ENCODE peak calls at places on chromosomes 4 and X, in nine cellular contexts. One of them, this sample, is unnamed.

GRCh38 chr4:138248058-138248457 is 5.9 kb upstream of the SLC7A11 start:
- DNase-seq in pancreas: no peak
- DNase-seq in fibroblast of lung: no peak
- DNase-seq in PC-3: no peak
- DNase-seq in substantia nigra: no peak
- DNase-seq in left lung: no peak
- DNase-seq in hepatocyte: no peak
- DNase-seq in GM23248: no peak
- DNase-seq in tibial artery: no peak
- DNase-seq in this sample: no peak

GRCh38 chrX:40310016-40310415 is 212.3 kb upstream of the BCOR start:
- DNase-seq in PC-3: no peak
- DNase-seq in hepatocyte: no peak
- DNase-seq in GM23248: no peak
- DNase-seq in pancreas: no peak
- DNase-seq in substantia nigra: no peak
- DNase-seq in fibroblast of lung: no peak
- DNase-seq in tibial artery: no peak
- DNase-seq in left lung: no peak
- DNase-seq in this sample: no peak

GRCh38 chr4:168551211-168551610 is 54.4 kb downstream of the PALLD start:
- DNase-seq in pancreas: no peak
- DNase-seq in hepatocyte: no peak
- DNase-seq in fibroblast of lung: peak
- DNase-seq in PC-3: peak
- DNase-seq in GM23248: peak
- DNase-seq in left lung: no peak
- DNase-seq in substantia nigra: no peak
- DNase-seq in tibial artery: no peak
- DNase-seq in this sample: no peak

GRCh38 chr4:148026022-148026421 is 294.1 kb downstream of the ARHGAP10 start:
- DNase-seq in PC-3: no peak
- DNase-seq in substantia nigra: no peak
- DNase-seq in left lung: no peak
- DNase-seq in fibroblast of lung: peak
- DNase-seq in GM23248: peak
- DNase-seq in hepatocyte: no peak
- DNase-seq in tibial artery: no peak
- DNase-seq in pancreas: no peak
- DNase-seq in this sample: no peak

GRCh38 chr4:168516841-168517240 is 20.0 kb downstream of the PALLD start:
- DNase-seq in fibroblast of lung: no peak
- DNase-seq in tibial artery: no peak
- DNase-seq in GM23248: no peak
- DNase-seq in PC-3: no peak
- DNase-seq in left lung: no peak
- DNase-seq in hepatocyte: no peak
- DNase-seq in substantia nigra: no peak
- DNase-seq in pancreas: no peak
- DNase-seq in this sample: no peak

GRCh38 chrX:17531500-17531899 is 156.5 kb downstream of the NHS start:
- DNase-seq in substantia nigra: no peak
- DNase-seq in fibroblast of lung: no peak
- DNase-seq in GM23248: no peak
- DNase-seq in PC-3: no peak
- DNase-seq in pancreas: no peak
- DNase-seq in left lung: no peak
- DNase-seq in hepatocyte: no peak
- DNase-seq in tibial artery: no peak
- DNase-seq in this sample: no peak

GRCh38 chr4:10605056-10605455 is 79.5 kb downstream of the CLNK start:
- DNase-seq in substantia nigra: no peak
- DNase-seq in GM23248: no peak
- DNase-seq in hepatocyte: no peak
- DNase-seq in PC-3: no peak
- DNase-seq in pancreas: no peak
- DNase-seq in left lung: no peak
- DNase-seq in tibial artery: no peak
- DNase-seq in fibroblast of lung: peak
- DNase-seq in this sample: no peak

GRCh38 chr4:1130318-1131186 is 17.2 kb upstream of the RNF212 start:
- DNase-seq in hepatocyte: peak
- DNase-seq in fibroblast of lung: peak
- DNase-seq in substantia nigra: peak
- DNase-seq in tibial artery: peak
- DNase-seq in PC-3: peak
- DNase-seq in GM23248: peak
- DNase-seq in left lung: peak
- DNase-seq in pancreas: peak
- DNase-seq in this sample: peak

GRCh38 chr4:25351777-25352421 is 25.2 kb upstream of the ANAPC4 start:
- DNase-seq in fibroblast of lung: peak
- DNase-seq in substantia nigra: no peak
- DNase-seq in PC-3: peak
- DNase-seq in tibial artery: no peak
- DNase-seq in pancreas: no peak
- DNase-seq in left lung: no peak
- DNase-seq in hepatocyte: no peak
- DNase-seq in GM23248: peak
- DNase-seq in this sample: no peak

GRCh38 chr4:4981827-4982226 is 37.4 kb downstream of the CYTL1 start:
- DNase-seq in pancreas: no peak
- DNase-seq in fibroblast of lung: no peak
- DNase-seq in substantia nigra: no peak
- DNase-seq in left lung: no peak
- DNase-seq in GM23248: no peak
- DNase-seq in tibial artery: no peak
- DNase-seq in PC-3: no peak
- DNase-seq in hepatocyte: no peak
- DNase-seq in this sample: no peak
- H3K27ac ChIP-seq in pancreas: no peak
- H3K27ac ChIP-seq in fibroblast of lung: no peak
- H3K27ac ChIP-seq in substantia nigra: no peak
- H3K27ac ChIP-seq in left lung: no peak
- H3K27ac ChIP-seq in GM23248: peak
- H3K27ac ChIP-seq in tibial artery: no peak
- H3K27ac ChIP-seq in PC-3: no peak
- H3K27ac ChIP-seq in hepatocyte: peak
- H3K27ac ChIP-seq in this sample: no peak

DNA sequence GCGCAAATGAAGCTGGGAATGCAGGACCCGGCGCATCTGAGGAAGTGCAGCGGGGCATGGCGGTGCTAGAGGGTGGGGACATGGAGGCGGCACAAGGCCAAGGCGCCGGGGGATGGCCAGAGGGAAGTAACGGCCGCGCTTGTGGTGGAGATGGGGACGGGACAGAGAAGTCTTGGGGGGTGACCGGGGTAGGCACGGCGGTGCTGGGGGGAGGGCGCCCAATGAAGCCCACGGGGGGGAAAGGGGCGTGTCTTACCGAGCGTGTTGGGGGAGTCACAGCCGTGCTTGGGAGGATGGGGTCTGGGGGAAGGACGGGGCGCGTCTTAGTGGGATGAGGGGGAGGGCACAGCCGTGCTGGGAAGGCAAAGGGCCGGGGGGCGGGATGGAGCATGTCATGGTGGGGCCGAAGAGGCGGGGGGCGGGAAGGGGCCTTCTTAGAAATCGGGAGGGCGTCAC is 984 bp downstream of the ARSD start:
- DNase-seq in pancreas: peak
- DNase-seq in fibroblast of lung: peak
- DNase-seq in tibial artery: peak
- DNase-seq in substantia nigra: peak
- DNase-seq in hepatocyte: no peak
- DNase-seq in GM23248: peak
- DNase-seq in PC-3: no peak
- DNase-seq in left lung: peak
- DNase-seq in this sample: no peak
- H3K27ac ChIP-seq in pancreas: peak
- H3K27ac ChIP-seq in fibroblast of lung: peak
- H3K27ac ChIP-seq in tibial artery: peak
- H3K27ac ChIP-seq in substantia nigra: peak
- H3K27ac ChIP-seq in hepatocyte: peak
- H3K27ac ChIP-seq in GM23248: peak
- H3K27ac ChIP-seq in PC-3: no peak
- H3K27ac ChIP-seq in left lung: peak
- H3K27ac ChIP-seq in this sample: no peak

GRCh38 chr4:5198586-5198985 is 147.3 kb downstream of the STK32B start:
- DNase-seq in GM23248: no peak
- DNase-seq in fibroblast of lung: no peak
- DNase-seq in left lung: no peak
- DNase-seq in PC-3: no peak
- DNase-seq in hepatocyte: no peak
- DNase-seq in pancreas: no peak
- DNase-seq in tibial artery: no peak
- DNase-seq in substantia nigra: no peak
- DNase-seq in this sample: no peak
- H3K27ac ChIP-seq in GM23248: no peak
- H3K27ac ChIP-seq in fibroblast of lung: no peak
- H3K27ac ChIP-seq in left lung: no peak
- H3K27ac ChIP-seq in PC-3: no peak
- H3K27ac ChIP-seq in hepatocyte: no peak
- H3K27ac ChIP-seq in pancreas: no peak
- H3K27ac ChIP-seq in tibial artery: no peak
- H3K27ac ChIP-seq in substantia nigra: no peak
- H3K27ac ChIP-seq in this sample: no peak

DNA sequence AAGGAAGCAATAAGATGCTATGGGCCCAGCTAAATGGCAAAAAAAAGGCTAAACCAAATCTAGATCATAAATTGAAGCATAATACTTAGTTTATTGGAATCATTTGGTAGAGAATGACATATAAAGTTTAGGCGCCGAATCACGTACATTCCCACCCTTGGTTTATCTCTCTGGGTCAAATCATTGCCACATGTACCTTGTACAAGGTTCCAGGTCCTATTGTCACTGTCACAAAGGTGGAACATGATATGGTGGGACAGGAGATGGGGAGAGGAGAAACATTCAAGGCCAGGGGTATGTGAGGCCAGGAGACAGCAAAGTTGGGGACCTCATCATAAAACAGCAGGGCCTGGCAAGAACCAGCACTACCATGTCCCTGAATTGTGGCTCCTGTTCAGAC is 13.4 kb downstream of the MAML3 start:
- DNase-seq in tibial artery: no peak
- DNase-seq in left lung: no peak
- DNase-seq in GM23248: no peak
- DNase-seq in substantia nigra: no peak
- DNase-seq in fibroblast of lung: no peak
- DNase-seq in pancreas: no peak
- DNase-seq in PC-3: no peak
- DNase-seq in hepatocyte: no peak
- DNase-seq in this sample: no peak
- H3K27ac ChIP-seq in tibial artery: no peak
- H3K27ac ChIP-seq in left lung: no peak
- H3K27ac ChIP-seq in GM23248: no peak
- H3K27ac ChIP-seq in substantia nigra: no peak
- H3K27ac ChIP-seq in fibroblast of lung: no peak
- H3K27ac ChIP-seq in pancreas: no peak
- H3K27ac ChIP-seq in PC-3: peak
- H3K27ac ChIP-seq in hepatocyte: peak
- H3K27ac ChIP-seq in this sample: no peak

DNA sequence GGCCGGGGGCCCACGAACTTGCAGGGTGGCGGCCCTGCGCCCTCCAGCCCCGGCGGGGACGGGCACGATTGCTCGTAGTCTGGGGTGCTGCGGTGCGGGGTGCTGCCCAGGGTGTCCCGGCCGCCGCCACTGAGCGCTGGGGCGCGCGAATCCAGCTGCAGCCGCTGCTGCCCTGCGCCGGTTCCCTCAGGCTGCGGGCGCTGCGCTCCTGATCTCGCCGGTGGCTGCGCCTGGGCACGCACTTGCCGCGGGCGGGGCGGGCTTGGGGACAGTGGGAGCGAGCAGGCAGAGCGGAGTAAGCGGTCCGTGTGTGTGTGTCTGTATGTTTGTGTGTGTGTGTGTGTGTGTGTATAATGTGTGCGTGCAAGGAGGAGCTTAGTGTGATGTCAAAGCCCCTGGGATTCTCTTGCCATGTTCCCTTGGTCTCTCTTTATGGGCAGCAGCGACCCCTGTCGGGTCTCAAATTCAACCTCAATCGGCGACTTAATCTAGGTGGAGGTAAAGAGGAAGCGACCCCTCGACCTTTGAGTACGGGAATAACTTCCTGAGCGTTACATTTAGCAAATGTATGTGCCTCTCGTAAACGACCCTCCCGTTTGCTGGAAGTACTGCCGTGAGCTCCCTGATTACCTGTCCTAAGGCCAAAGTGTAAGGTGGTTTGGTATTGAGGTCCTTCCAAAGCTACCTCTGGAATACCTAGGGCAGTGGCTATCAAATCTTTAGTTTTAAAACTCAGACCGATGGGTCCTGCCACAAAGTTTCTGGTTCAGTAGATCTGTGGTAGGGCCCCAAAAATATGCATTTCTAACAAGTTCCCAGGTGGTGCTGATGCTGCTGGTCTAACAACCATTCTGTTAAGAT is at the start of gene RNF150:
- DNase-seq in left lung: peak
- DNase-seq in tibial artery: peak
- DNase-seq in substantia nigra: peak
- DNase-seq in hepatocyte: peak
- DNase-seq in pancreas: peak
- DNase-seq in GM23248: peak
- DNase-seq in PC-3: peak
- DNase-seq in fibroblast of lung: peak
- DNase-seq in this sample: no peak
- H3K27ac ChIP-seq in left lung: no peak
- H3K27ac ChIP-seq in tibial artery: peak
- H3K27ac ChIP-seq in substantia nigra: peak
- H3K27ac ChIP-seq in hepatocyte: peak
- H3K27ac ChIP-seq in pancreas: peak
- H3K27ac ChIP-seq in GM23248: peak
- H3K27ac ChIP-seq in PC-3: no peak
- H3K27ac ChIP-seq in fibroblast of lung: peak
- H3K27ac ChIP-seq in this sample: no peak

DNA sequence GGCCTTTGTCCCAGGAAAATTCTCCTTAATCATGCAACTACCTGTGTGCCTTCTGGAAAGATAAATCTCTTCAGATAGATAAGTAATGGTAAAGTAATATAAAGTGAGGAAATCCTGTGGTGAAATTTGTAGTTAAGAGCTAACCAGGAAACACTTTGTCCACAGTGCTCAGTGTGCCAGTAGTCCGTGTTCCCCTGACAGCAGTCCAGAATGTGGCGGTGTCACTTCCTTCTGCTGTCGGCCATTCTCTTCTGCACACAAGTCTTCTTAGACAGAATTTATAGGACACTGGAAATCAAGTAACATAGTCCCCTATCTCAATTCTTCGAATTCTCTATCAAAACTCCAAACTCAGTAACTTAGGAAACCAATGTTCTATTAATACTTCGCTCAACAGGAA is 5.8 kb upstream of the CXXC4 start:
- DNase-seq in hepatocyte: peak
- DNase-seq in fibroblast of lung: no peak
- DNase-seq in PC-3: no peak
- DNase-seq in left lung: no peak
- DNase-seq in substantia nigra: no peak
- DNase-seq in pancreas: peak
- DNase-seq in GM23248: no peak
- DNase-seq in tibial artery: no peak
- DNase-seq in this sample: no peak
- H3K27ac ChIP-seq in hepatocyte: no peak
- H3K27ac ChIP-seq in fibroblast of lung: no peak
- H3K27ac ChIP-seq in PC-3: no peak
- H3K27ac ChIP-seq in left lung: no peak
- H3K27ac ChIP-seq in substantia nigra: no peak
- H3K27ac ChIP-seq in pancreas: peak
- H3K27ac ChIP-seq in GM23248: no peak
- H3K27ac ChIP-seq in tibial artery: no peak
- H3K27ac ChIP-seq in this sample: no peak

GRCh38 chr4:15689540-15689939 is 7.9 kb downstream of the FAM200B start:
- DNase-seq in GM23248: peak
- DNase-seq in hepatocyte: no peak
- DNase-seq in substantia nigra: no peak
- DNase-seq in tibial artery: no peak
- DNase-seq in PC-3: no peak
- DNase-seq in left lung: no peak
- DNase-seq in fibroblast of lung: peak
- DNase-seq in pancreas: no peak
- DNase-seq in this sample: no peak
- H3K27ac ChIP-seq in GM23248: peak
- H3K27ac ChIP-seq in hepatocyte: peak
- H3K27ac ChIP-seq in substantia nigra: no peak
- H3K27ac ChIP-seq in tibial artery: no peak
- H3K27ac ChIP-seq in PC-3: peak
- H3K27ac ChIP-seq in left lung: peak
- H3K27ac ChIP-seq in fibroblast of lung: peak
- H3K27ac ChIP-seq in pancreas: no peak
- H3K27ac ChIP-seq in this sample: no peak

This sample was measured in effector memory CD4-positive, alpha-beta T cell.